ENCODE peak calls at places on chromosomes 16 and 17, in four cellular contexts. E, Z, A and Q are unnamed samples.

GRCh38 chr17:28897769-28898259 is 281 bp upstream of the FLOT2 start:
- DNase-seq in E (no peak), Z (peak; percentile 58), A (no peak), Q (no peak)

GRCh38 chr16:3268294-3268693 is 11.9 kb upstream of the MEFV start:
- DNase-seq in E (no peak), Z (no peak), A (no peak), Q (no peak)

GRCh38 chr16:54503436-54503835 is 216.8 kb upstream of the IRX3 start:
- DNase-seq in E (no peak), Z (no peak), A (no peak), Q (no peak)

GRCh38 chr17:66540131-66540781 is 237.8 kb downstream of the PRKCA start:
- DNase-seq in E (no peak), Z (peak; percentile 45), A (no peak), Q (peak; percentile 71)

GRCh38 chr17:31629696-31630470 is 229.2 kb downstream of the COPRS start:
- DNase-seq in E (no peak), Z (no peak), A (no peak), Q (no peak)

GRCh38 chr17:72967963-72968585 is 124.4 kb downstream of the SLC39A11 start:
- DNase-seq in E (no peak), Z (no peak), A (no peak), Q (no peak)

GRCh38 chr17:75109047-75109406 is 742 bp upstream of the ARMC7 start:
- DNase-seq in E (no peak), Z (no peak), A (no peak), Q (no peak)

GRCh38 chr16:12588510-12588909 is 215.2 kb downstream of the CPPED1 start:
- DNase-seq in E (no peak), Z (no peak), A (no peak), Q (no peak)

GRCh38 chr17:32297860-32298259 is 32.2 kb downstream of the RHBDL3 start:
- DNase-seq in E (no peak), Z (no peak), A (no peak), Q (no peak)

GRCh38 chr16:88437367-88437964 is 15.6 kb upstream of the ZFPM1 start:
- DNase-seq in E (peak; percentile 59), Z (peak; percentile 58), A (peak; percentile 74), Q (no peak)

GRCh38 chr17:41777157-41777578 is 9.3 kb downstream of the JUP start:
- DNase-seq in E (peak; percentile 55), Z (peak; percentile 48), A (peak; percentile 68), Q (peak; percentile 54)

GRCh38 chr17:27355419-27355818 is 61.5 kb downstream of the WSB1 start:
- DNase-seq in E (no peak), Z (no peak), A (no peak), Q (no peak)

GRCh38 chr16:53131363-53132071 is 76.7 kb downstream of the CHD9 start:
- DNase-seq in E (peak; percentile 72), Z (peak; percentile 62), A (peak; percentile 84), Q (peak; percentile 47)

GRCh38 chr16:48971571-48972071 is 310.0 kb downstream of the CBLN1 start:
- DNase-seq in E (no peak), Z (no peak), A (no peak), Q (no peak)

GRCh38 chr17:229130-229944 is 47.9 kb upstream of the DOC2B start:
- DNase-seq in E (peak; percentile 8), Z (no peak), A (no peak), Q (no peak)

GRCh38 chr16:58198022-58198683 is at the start of gene CSNK2A2:
- DNase-seq in E (peak; percentile 75), Z (peak; percentile 78), A (peak; percentile 78), Q (peak; percentile 88)

GRCh38 chr16:78742501-78743283 is 643.2 kb downstream of the WWOX start:
- DNase-seq in E (no peak), Z (peak; percentile 20), A (no peak), Q (peak; percentile 68)

GRCh38 chr16:50265260-50265659 is 1.1 kb upstream of the ADCY7 start:
- DNase-seq in E (peak; percentile 67), Z (no peak), A (peak; percentile 41), Q (no peak)

GRCh38 chr16:24568392-24568791 is 29.0 kb downstream of the RBBP6 start:
- DNase-seq in E (no peak), Z (no peak), A (no peak), Q (no peak)

GRCh38 chr17:63960430-63960829 is 12.3 kb downstream of the SCN4A start:
- DNase-seq in E (no peak), Z (no peak), A (no peak), Q (no peak)

GRCh38 chr17:42422412-42422957 is 571 bp downstream of the CAVIN1 start:
- DNase-seq in E (peak; percentile 48), Z (no peak), A (peak; percentile 66), Q (no peak)

GRCh38 chr17:41390411-41390938 is 6.9 kb downstream of the KRT31 start:
- DNase-seq in E (no peak), Z (no peak), A (no peak), Q (no peak)

GRCh38 chr16:2008631-2009301 is 855 bp downstream of the ZNF598 start:
- DNase-seq in E (peak; percentile 66), Z (no peak), A (no peak), Q (no peak)

GRCh38 chr17:48646183-48647102 is 20.3 kb upstream of the HOXB9 start:
- DNase-seq in E (no peak), Z (no peak), A (peak; percentile 88), Q (no peak)

GRCh38 chr16:64172191-64172590 is 949.7 kb downstream of the CDH11 start:
- DNase-seq in E (no peak), Z (no peak), A (no peak), Q (no peak)

GRCh38 chr16:9647981-9648701 is 534.1 kb downstream of the GRIN2A start:
- DNase-seq in E (peak; percentile 24), Z (peak; percentile 20), A (no peak), Q (peak; percentile 5)

GRCh38 chr17:40530988-40531971 is 29.9 kb upstream of the TNS4 start:
- DNase-seq in E (no peak), Z (no peak), A (peak; percentile 38), Q (no peak)

DNA sequence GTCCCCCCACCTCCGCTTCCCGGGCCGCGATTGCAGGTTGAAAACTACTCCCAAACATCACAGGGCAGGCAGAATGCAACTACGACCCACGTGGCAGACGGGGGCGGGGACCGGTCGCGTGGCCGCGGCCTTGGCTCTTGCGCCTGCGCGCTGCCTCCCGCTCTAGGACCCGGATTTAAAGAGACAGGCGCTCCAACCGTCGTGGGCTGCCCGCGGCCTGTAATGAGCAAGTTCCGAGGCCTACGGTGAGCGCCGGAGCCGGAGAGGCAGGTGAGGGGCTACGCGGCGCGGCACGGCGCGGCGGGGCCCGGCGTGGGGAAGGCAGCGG is at the start of gene LIG3:
- DNase-seq in E (peak; percentile 95), Z (peak; percentile 94), A (peak; percentile 97), Q (peak; percentile 93)
- TF ChIP-seq POLR2A in E (peak; percentile 77), Z (no peak), A (no peak), Q (no peak)

GRCh38 chr17:81222906-81223757 is at the start of gene CEP131:
- DNase-seq in E (peak; percentile 99), Z (peak; percentile 98), A (peak; percentile 100), Q (peak; percentile 99)
- TF ChIP-seq POLR2A in E (peak; percentile 30), Z (no peak), A (no peak), Q (peak; percentile 72)

GRCh38 chr16:15819046-15819445 is 37.8 kb downstream of the MYH11 start:
- DNase-seq in E (no peak), Z (no peak), A (no peak), Q (no peak)

GRCh38 chr16:15820837-15821236 is 36.0 kb downstream of the MYH11 start:
- DNase-seq in E (no peak), Z (no peak), A (no peak), Q (no peak)

GRCh38 chr16:15825750-15826305 is 31.0 kb downstream of the MYH11 start:
- DNase-seq in E (no peak), Z (no peak), A (no peak), Q (no peak)

GRCh38 chr16:15827299-15827698 is 29.5 kb downstream of the MYH11 start:
- DNase-seq in E (no peak), Z (no peak), A (no peak), Q (no peak)

GRCh38 chr16:15822957-15823356 is 33.9 kb downstream of the MYH11 start:
- DNase-seq in E (peak; percentile 63), Z (peak; percentile 69), A (no peak), Q (no peak)
- TF ChIP-seq POLR2A in E (no peak), Z (no peak), A (no peak), Q (no peak)

GRCh38 chr16:4416200-4417032 is at the start of gene CORO7:
- DNase-seq in E (peak; percentile 95), Z (peak; percentile 97), A (peak; percentile 99), Q (peak; percentile 95)
- TF ChIP-seq POLR2A in E (peak; percentile 66), Z (no peak), A (peak; percentile 79), Q (peak; percentile 30)

DNA sequence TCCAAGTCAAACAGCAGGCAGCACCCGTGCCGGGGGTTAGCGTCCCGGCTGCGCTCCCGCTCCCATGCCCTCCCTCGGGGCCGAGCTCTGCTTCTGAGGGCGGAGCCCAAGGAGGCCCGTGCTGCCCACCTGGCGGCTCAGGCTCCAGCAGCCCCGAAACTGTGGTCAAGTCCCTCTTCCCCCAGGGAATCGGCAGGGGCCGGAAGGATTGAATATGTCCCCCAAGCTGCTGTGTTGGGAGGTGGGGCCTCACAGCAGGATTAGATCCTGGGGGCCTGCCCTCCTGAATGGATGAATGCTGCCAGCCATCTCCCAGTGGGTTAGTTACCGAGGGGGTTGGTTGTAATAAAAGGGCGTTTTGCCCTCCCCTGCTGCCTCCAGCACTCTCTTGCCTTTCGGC is 33.9 kb downstream of the MAP2K3 start:
- DNase-seq in E (no peak), Z (peak; percentile 12), A (no peak), Q (no peak)
- TF ChIP-seq POLR2A in E (no peak), Z (no peak), A (no peak), Q (no peak)

GRCh38 chr16:67968440-67969285 is at the start of gene SLC12A4:
- DNase-seq in E (peak; percentile 87), Z (peak; percentile 84), A (peak; percentile 80), Q (peak; percentile 76)

GRCh38 chr16:67967183-67967955 is 1.1 kb downstream of the SLC12A4 start:
- DNase-seq in E (no peak), Z (no peak), A (no peak), Q (no peak)

GRCh38 chr16:67965668-67966548 is 2.5 kb downstream of the SLC12A4 start:
- DNase-seq in E (no peak), Z (no peak), A (no peak), Q (no peak)

GRCh38 chr16:67967956-67968439 is 439 bp downstream of the SLC12A4 start:
- DNase-seq in E (peak; percentile 52), Z (no peak), A (no peak), Q (peak; percentile 35)

GRCh38 chr16:67966549-67967182 is 1.8 kb downstream of the SLC12A4 start:
- DNase-seq in E (no peak), Z (peak; percentile 58), A (no peak), Q (peak; percentile 50)
- TF ChIP-seq POLR2A in E (no peak), Z (no peak), A (no peak), Q (peak; percentile 17)